ENCODE peak calls at places on chromosomes 7 and 10, in seven cellular contexts. J is GM13977; W is EH; S is central memory CD4-positive, alpha-beta T cell; B is Peyer's patch; N is body of pancreas; K is activated CD8-positive, alpha-beta memory T cell treated with anti-CD3 and anti-CD28 coated beads, Interleukin-2, amount 10 ng/mL, durations not matched to agents 7 days and 5 days. D is an unnamed sample.

GRCh38 chr10:74909665-74910064 is 83.3 kb downstream of the KAT6B start:
- DNase-seq in J (no peak), W (peak; percentile 69), S (no peak), B (no peak), N (no peak), K (no peak), D (no peak)

GRCh38 chr10:117374506-117375359 is 507 bp downstream of the PDZD8 start:
- DNase-seq in J (peak; percentile 68), W (peak; percentile 67), S (peak; percentile 19), B (peak; percentile 49), N (peak; percentile 54), K (peak; percentile 62), D (peak; percentile 41)

GRCh38 chr7:42175834-42176745 is 60.9 kb downstream of the GLI3 start:
- DNase-seq in J (no peak), W (peak; percentile 52), S (no peak), B (no peak), N (no peak), K (no peak), D (no peak)

GRCh38 chr10:47090903-47091302 is 179.7 kb downstream of the PTPN20 start:
- DNase-seq in J (no peak), W (no peak), S (no peak), B (no peak), N (no peak), K (peak; percentile 25), D (no peak)

GRCh38 chr10:75465110-75465509 is 33.7 kb downstream of the LRMDA start:
- DNase-seq in J (no peak), W (peak; percentile 33), S (no peak), B (no peak), N (no peak), K (no peak), D (no peak)

GRCh38 chr7:68958571-68958970 is 639.7 kb upstream of the AUTS2 start:
- DNase-seq in J (no peak), W (no peak), S (no peak), B (no peak), N (no peak), K (no peak), D (no peak)

GRCh38 chr10:97683556-97684357 is 3.3 kb downstream of the AVPI1 start:
- DNase-seq in J (no peak), W (peak; percentile 67), S (no peak), B (no peak), N (peak; percentile 49), K (no peak), D (no peak)

GRCh38 chr10:93542358-93542791 is 24.1 kb upstream of the FFAR4 start:
- DNase-seq in J (no peak), W (peak; percentile 34), S (no peak), B (no peak), N (peak; percentile 70), K (no peak), D (no peak)

GRCh38 chr10:125123363-125124113 is 36.8 kb downstream of the CTBP2 start:
- DNase-seq in J (no peak), W (peak; percentile 60), S (no peak), B (no peak), N (peak; percentile 95), K (no peak), D (no peak)

GRCh38 chr7:33903770-33904679 is 1.3 kb upstream of the BMPER start:
- DNase-seq in J (peak; percentile 21), W (peak; percentile 65), S (no peak), B (no peak), N (peak; percentile 23), K (no peak), D (no peak)

GRCh38 chr10:79063071-79063491 is 5.7 kb upstream of the ZMIZ1 start:
- DNase-seq in J (no peak), W (no peak), S (no peak), B (no peak), N (peak; percentile 2), K (no peak), D (no peak)

GRCh38 chr7:3835102-3835501 is 534.0 kb downstream of the SDK1 start:
- DNase-seq in J (no peak), W (no peak), S (no peak), B (no peak), N (no peak), K (no peak), D (no peak)

GRCh38 chr10:73110345-73110849 is at the start of gene NUDT13:
- DNase-seq in J (peak; percentile 58), W (peak; percentile 82), S (peak; percentile 54), B (peak; percentile 59), N (peak; percentile 78), K (peak; percentile 63), D (peak; percentile 46)

GRCh38 chr7:545470-545869 is 25.8 kb upstream of the PDGFA start:
- DNase-seq in J (no peak), W (no peak), S (no peak), B (no peak), N (no peak), K (no peak), D (no peak)

GRCh38 chr10:129568562-129569344 is 101.7 kb downstream of the MGMT start:
- DNase-seq in J (no peak), W (no peak), S (no peak), B (peak; percentile 53), N (no peak), K (no peak), D (no peak)

GRCh38 chr10:6530966-6531365 is 49.1 kb downstream of the PRKCQ start:
- DNase-seq in J (no peak), W (no peak), S (peak; percentile 16), B (no peak), N (no peak), K (no peak), D (peak; percentile 38)

GRCh38 chr7:130668258-130669050 is at the start of gene COPG2:
- DNase-seq in J (peak; percentile 98), W (peak; percentile 85), S (peak; percentile 48), B (peak; percentile 85), N (peak; percentile 90), K (peak; percentile 83), D (peak; percentile 79)

D was measured in activated CD4-positive, alpha-beta memory T cell treated with anti-CD3 and anti-CD28 coated beads, Interleukin-2, amount 10 ng/mL, durations not matched to agents 7 days and 5 days.